ENCODE peak calls at places on chromosomes 4 and X, in four cellular contexts. F is psoas muscle; D is HCT116; U is activated CD8-positive, alpha-beta memory T cell treated with anti-CD3 and anti-CD28 coated beads, Interleukin-2, amount 10 ng/mL, durations not matched to agents 7 days and 5 days. Z is an unnamed sample.

GRCh38 chrX:109635151-109635550 is 10.2 kb upstream of the KCNE5 start:
- ATAC-seq in F (no peak), D (peak), U (no peak), Z (no peak)

GRCh38 chr4:23972202-23972601 is 82.4 kb upstream of the PPARGC1A start:
- ATAC-seq in U (no peak), F (no peak), D (no peak), Z (no peak)

GRCh38 chr4:186159613-186160012 is 31.8 kb upstream of the CYP4V2 start:
- ATAC-seq in D (no peak), F (no peak), U (no peak), Z (no peak)

GRCh38 chr4:177528620-177529019 is 86.4 kb upstream of the AGA start:
- ATAC-seq in U (no peak), D (no peak), F (no peak), Z (no peak)

GRCh38 chr4:141713771-141714445 is 77.5 kb downstream of the IL15 start:
- ATAC-seq in U (no peak), F (no peak), D (peak), Z (no peak)

GRCh38 chr4:24067367-24067766 is 177.5 kb upstream of the PPARGC1A start:
- ATAC-seq in D (no peak), U (no peak), F (peak), Z (no peak)

GRCh38 chrX:19576742-19577141 is 61.4 kb upstream of the MAP3K15 start:
- ATAC-seq in U (no peak), F (no peak), D (no peak), Z (no peak)

GRCh38 chrX:132968282-132968681 is 9.9 kb upstream of the HS6ST2 start:
- ATAC-seq in D (no peak), U (no peak), F (peak), Z (no peak)

GRCh38 chrX:50430917-50431316 is 39.7 kb downstream of the DGKK start:
- ATAC-seq in F (no peak), D (no peak), U (no peak), Z (no peak)

GRCh38 chr4:185924458-185924857 is 112.5 kb upstream of the SORBS2 start:
- ATAC-seq in U (no peak), D (no peak), F (no peak), Z (no peak)

GRCh38 chrX:11664211-11664888 is 1.4 kb downstream of the ARHGAP6 start:
- ATAC-seq in D (no peak), U (no peak), F (peak), Z (no peak)

GRCh38 chr4:42654606-42655005 is 2.3 kb downstream of the ATP8A1 start:
- ATAC-seq in U (no peak), F (peak), D (no peak), Z (peak)

GRCh38 chr4:101039367-101039766 is 308.0 kb downstream of the PPP3CA start:
- ATAC-seq in U (no peak), F (no peak), D (peak), Z (peak)

GRCh38 chr4:87012265-87012953 is 77.6 kb downstream of the AFF1 start:
- ATAC-seq in F (no peak), U (no peak), D (no peak), Z (no peak)

GRCh38 chr4:85717366-85717765 is 242.4 kb downstream of the ARHGAP24 start:
- ATAC-seq in D (no peak), F (no peak), U (no peak), Z (no peak)

GRCh38 chrX:72128881-72129280 is 2.8 kb downstream of the RTL5 start:
- ATAC-seq in U (no peak), F (no peak), D (peak), Z (no peak)

GRCh38 chr4:16721618-16722291 is 176.7 kb downstream of the LDB2 start:
- ATAC-seq in F (no peak), D (no peak), U (no peak), Z (no peak)

GRCh38 chrX:134671207-134671750 is 13.0 kb upstream of the PLAC1 start:
- ATAC-seq in D (no peak), F (no peak), U (no peak), Z (no peak)

GRCh38 chrX:116239944-116240391 is 69.4 kb downstream of the AGTR2 start:
- ATAC-seq in D (no peak), U (no peak), F (no peak), Z (no peak)

GRCh38 chrX:13341491-13342101 is 21.7 kb upstream of the ATXN3L start:
- ATAC-seq in U (no peak), F (no peak), D (no peak), Z (no peak)

GRCh38 chrX:123736333-123736921 is 3.6 kb upstream of the THOC2 start:
- ATAC-seq in D (no peak), U (no peak), F (no peak), Z (no peak)

GRCh38 chrX:20530319-20530979 is 263.7 kb upstream of the RPS6KA3 start:
- ATAC-seq in U (no peak), D (peak), F (no peak), Z (no peak)

GRCh38 chrX:134460861-134461218 is 875 bp downstream of the HPRT1 start:
- ATAC-seq in U (peak), D (peak), F (no peak), Z (no peak)

GRCh38 chrX:132594129-132594528 is 105.3 kb upstream of the MBNL3 start:
- ATAC-seq in U (no peak), F (no peak), D (no peak), Z (no peak)

GRCh38 chr4:172287112-172287511 is 473.9 kb downstream of the GALNTL6 start:
- ATAC-seq in D (no peak), F (no peak), U (no peak), Z (no peak)

GRCh38 chr4:2812985-2813384 is 20.1 kb downstream of the SH3BP2 start:
- ATAC-seq in D (no peak), U (peak), F (peak), Z (no peak)

GRCh38 chr4:183499389-183499788 is 5.5 kb upstream of the ING2 start:
- ATAC-seq in U (no peak), D (no peak), F (no peak), Z (no peak)

GRCh38 chrX:144798972-144799371 is 448.3 kb upstream of the SPANXN1 start:
- ATAC-seq in D (no peak), U (no peak), F (no peak), Z (no peak)

GRCh38 chr4:7027913-7028312 is 15.3 kb upstream of the TADA2B start:
- ATAC-seq in U (no peak), D (no peak), F (no peak), Z (no peak)

GRCh38 chrX:21658152-21658737 is at the start of gene KLHL34:
- ATAC-seq in D (no peak), U (peak), F (peak), Z (peak)

GRCh38 chrX:70998402-70999027 is 67.6 kb upstream of the SLC7A3 start:
- ATAC-seq in D (peak), U (no peak), F (no peak), Z (no peak)

GRCh38 chr4:174375422-174375821 is 91.7 kb downstream of the CEP44 start:
- ATAC-seq in D (no peak), U (no peak), F (no peak), Z (no peak)

GRCh38 chr4:69760455-69760854 is at the start of gene SULT1B1:
- ATAC-seq in U (peak), F (peak), D (no peak), Z (peak)

GRCh38 chrX:1618689-1619088 is 3.8 kb downstream of the ASMT start:
- ATAC-seq in U (no peak), D (no peak), F (no peak), Z (no peak)

GRCh38 chrX:7614616-7615015 is 228.4 kb upstream of the VCX start:
- ATAC-seq in D (no peak), U (no peak), F (no peak), Z (no peak)